ENCODE peak calls at places on chromosomes 5 and 9, in four cellular contexts. J, I, C and G are unnamed samples.

GRCh38 chr9:136052433-136052880 is 42.6 kb downstream of the NACC2 start:
- DNase-seq in J (peak), I (no peak), C (peak), G (peak)

GRCh38 chr9:100160021-100160420 is 61.0 kb downstream of the INVS start:
- DNase-seq in J (no peak), I (peak), C (no peak), G (no peak)

GRCh38 chr9:136438909-136439549 is 616 bp downstream of the INPP5E start:
- DNase-seq in J (peak), I (no peak), C (peak), G (peak)

GRCh38 chr5:34771076-34771475 is 67.9 kb upstream of the TTC23L start:
- DNase-seq in J (no peak), I (no peak), C (no peak), G (no peak)

GRCh38 chr5:180387798-180388197 is 34.7 kb upstream of the GFPT2 start:
- DNase-seq in J (no peak), I (no peak), C (peak), G (no peak)

GRCh38 chr5:90878549-90879196 is 320.1 kb downstream of the ADGRV1 start:
- DNase-seq in J (peak), I (peak), C (no peak), G (peak)

GRCh38 chr9:124855944-124856773 is 2.9 kb downstream of the WDR38 start:
- DNase-seq in J (peak), I (no peak), C (no peak), G (no peak)

GRCh38 chr9:71754151-71754550 is 14.2 kb downstream of the CEMIP2 start:
- DNase-seq in J (no peak), I (no peak), C (no peak), G (no peak)

GRCh38 chr9:117927354-117927753 is 223.2 kb downstream of the TLR4 start:
- DNase-seq in J (no peak), I (no peak), C (no peak), G (no peak)

GRCh38 chr9:6630502-6631206 is 14.9 kb downstream of the GLDC start:
- DNase-seq in J (no peak), I (no peak), C (no peak), G (no peak)

GRCh38 chr9:36194326-36195000 is 3.7 kb downstream of the CLTA start:
- DNase-seq in J (no peak), I (no peak), C (no peak), G (no peak)

GRCh38 chr9:99419099-99419498 is 197.0 kb downstream of the SEC61B start:
- DNase-seq in J (no peak), I (no peak), C (no peak), G (peak)

GRCh38 chr5:159732220-159732619 is 184.1 kb upstream of the ADRA1B start:
- DNase-seq in J (no peak), I (peak), C (no peak), G (no peak)

DNA sequence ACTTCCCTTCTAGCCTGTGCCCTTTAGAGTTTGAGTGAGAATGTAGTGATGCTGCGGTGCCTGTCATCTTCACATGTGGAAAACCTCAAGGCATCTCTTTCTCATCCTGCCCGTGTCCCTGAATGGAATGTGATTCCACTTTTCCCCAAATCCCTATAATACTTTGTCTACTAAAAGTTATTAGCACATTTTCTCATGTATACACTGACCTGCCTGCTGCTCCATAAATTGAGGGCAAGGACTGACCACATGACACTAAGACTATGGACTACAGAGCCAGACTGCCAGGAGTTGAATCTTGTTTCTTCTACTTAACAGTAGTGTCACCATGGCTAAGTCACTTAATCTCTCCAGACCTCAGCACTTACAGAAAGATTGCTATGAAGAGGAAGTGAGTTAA is 93.0 kb downstream of the TEK start:
- DNase-seq in J (no peak), I (no peak), C (no peak), G (no peak)
- H3K4me3 ChIP-seq in J (no peak), I (no peak), C (no peak), G (no peak)

GRCh38 chr5:113022661-113023060 is 46.1 kb downstream of the DCP2 start:
- DNase-seq in J (peak), I (peak), C (no peak), G (peak)
- TF ChIP-seq CTCF in J (no peak), I (no peak), C (no peak), G (no peak)

DNA sequence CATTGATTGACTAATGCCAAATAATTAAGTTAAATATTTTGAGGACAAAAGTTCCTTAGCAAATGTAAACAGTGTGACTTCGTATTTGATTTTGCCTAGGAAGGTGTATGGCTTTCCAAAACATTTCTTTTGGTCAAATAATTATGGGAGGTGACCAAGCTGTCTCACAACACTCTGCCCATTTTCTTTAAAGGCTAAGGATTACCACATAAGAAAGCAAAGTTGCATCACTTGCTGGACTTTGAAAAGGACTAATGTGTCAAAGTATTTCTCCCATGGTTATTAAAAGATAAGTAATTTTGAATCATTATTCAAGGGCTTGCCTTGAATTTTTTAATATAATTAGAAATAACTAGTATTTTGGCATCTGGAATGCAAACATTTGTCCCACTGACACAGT is 74.7 kb downstream of the HAPLN1 start:
- DNase-seq in J (no peak), I (no peak), C (no peak), G (peak)
- H3K4me3 ChIP-seq in J (no peak), I (no peak), C (no peak), G (no peak)

DNA sequence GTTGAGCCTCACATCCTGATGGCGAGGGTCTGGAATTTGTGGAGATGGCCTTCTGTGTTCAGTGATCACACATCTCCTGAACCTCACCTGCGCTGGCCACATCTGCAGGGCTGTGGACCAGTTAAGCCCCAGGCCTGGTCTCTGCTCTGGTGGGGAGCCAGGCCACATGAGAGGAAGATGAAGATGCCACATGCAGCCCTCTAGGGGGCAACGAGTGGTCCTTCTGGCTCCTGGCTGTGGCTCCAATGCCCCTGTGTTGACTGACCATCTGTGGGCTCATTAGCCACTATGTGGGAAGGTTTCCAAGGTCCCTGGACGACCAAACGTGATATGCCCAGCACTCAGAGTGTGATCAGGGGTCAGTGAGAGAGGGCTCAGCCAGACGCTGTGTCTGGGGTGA is 203.0 kb downstream of the HSPA4 start:
- DNase-seq in J (no peak), I (no peak), C (no peak), G (no peak)
- TF ChIP-seq CTCF in J (no peak), I (no peak), C (no peak), G (no peak)

GRCh38 chr5:167821096-167821590 is 470.3 kb upstream of the WWC1 start:
- DNase-seq in J (no peak), I (no peak), C (no peak), G (no peak)

GRCh38 chr5:167819406-167819805 is 472.0 kb upstream of the WWC1 start:
- DNase-seq in J (no peak), I (no peak), C (no peak), G (no peak)

GRCh38 chr5:167822241-167822640 is 469.2 kb upstream of the WWC1 start:
- DNase-seq in J (no peak), I (peak), C (no peak), G (no peak)

GRCh38 chr5:167820266-167820988 is 471.0 kb upstream of the WWC1 start:
- DNase-seq in J (no peak), I (peak), C (no peak), G (no peak)

GRCh38 chr5:167821669-167822068 is 469.8 kb upstream of the WWC1 start:
- DNase-seq in J (no peak), I (peak), C (no peak), G (no peak)
- H3K4me3 ChIP-seq in J (no peak), I (no peak), C (no peak), G (no peak)

DNA sequence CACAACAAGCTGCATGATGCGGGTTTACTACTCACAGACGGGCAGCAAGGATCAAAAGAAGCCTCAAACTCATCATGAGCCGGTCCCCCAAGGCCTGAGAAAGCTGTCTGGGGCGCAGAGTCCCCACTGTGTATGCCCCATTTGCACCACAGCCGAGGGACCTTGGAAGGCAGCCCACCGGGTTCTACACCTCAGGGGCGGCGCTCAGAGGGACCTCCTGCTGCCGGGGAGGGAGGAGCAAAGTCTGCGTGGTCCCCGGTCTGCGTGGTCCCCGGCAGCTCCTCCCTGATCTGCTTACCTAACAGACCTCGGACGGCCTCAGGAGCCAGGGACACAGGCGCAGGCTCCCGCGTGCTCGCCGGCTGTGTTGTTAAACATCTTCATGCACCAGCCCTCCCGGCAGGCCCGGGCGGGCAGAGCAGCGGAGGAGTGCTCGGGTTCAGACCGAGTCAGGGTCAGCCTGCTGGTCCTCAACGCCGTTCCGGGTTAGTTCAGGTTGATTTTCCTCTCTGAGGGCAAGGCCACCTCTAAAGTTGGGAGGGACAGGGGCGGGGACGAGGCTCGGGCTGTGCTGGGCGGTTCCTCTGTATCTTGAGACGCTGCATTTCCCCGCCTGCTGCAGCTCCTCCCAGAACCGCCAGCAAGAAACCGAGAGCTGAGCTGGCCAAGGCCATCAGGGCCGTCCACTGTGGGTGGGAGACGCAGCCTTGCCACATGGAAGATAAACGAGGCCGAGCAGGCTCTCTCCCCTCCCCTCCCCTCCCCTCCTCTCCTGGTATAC is 74.6 kb downstream of the MRPL36 start:
- DNase-seq in J (no peak), I (no peak), C (peak), G (peak)
- TF ChIP-seq CTCF in J (no peak), I (no peak), C (no peak), G (no peak)

GRCh38 chr9:126705767-126706697 is 92.3 kb downstream of the LMX1B start:
- DNase-seq in J (peak), I (no peak), C (peak), G (peak)
- H3K4me3 ChIP-seq in J (peak), I (no peak), C (no peak), G (no peak)

DNA sequence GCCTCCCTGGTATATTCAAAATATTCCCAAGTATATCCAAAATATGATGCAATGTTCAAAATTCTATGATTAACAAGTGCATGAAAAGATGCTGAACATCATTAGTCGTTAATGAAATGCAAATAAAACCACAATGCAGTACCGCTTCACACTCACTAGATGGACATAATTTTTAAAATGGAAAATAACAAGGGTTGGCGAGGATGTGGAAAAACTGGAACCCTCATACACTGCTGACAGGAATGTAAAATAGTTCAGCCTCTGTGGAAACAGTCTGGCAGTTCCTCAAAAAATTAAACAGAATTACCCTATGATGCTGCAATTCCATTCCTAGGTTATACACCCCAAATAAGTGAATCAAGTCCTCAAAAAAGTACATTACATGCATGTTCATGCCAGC is 36.1 kb upstream of the MYOT start:
- DNase-seq in J (no peak), I (no peak), C (no peak), G (no peak)
- TF ChIP-seq CTCF in J (no peak), I (peak), C (peak), G (peak)

DNA sequence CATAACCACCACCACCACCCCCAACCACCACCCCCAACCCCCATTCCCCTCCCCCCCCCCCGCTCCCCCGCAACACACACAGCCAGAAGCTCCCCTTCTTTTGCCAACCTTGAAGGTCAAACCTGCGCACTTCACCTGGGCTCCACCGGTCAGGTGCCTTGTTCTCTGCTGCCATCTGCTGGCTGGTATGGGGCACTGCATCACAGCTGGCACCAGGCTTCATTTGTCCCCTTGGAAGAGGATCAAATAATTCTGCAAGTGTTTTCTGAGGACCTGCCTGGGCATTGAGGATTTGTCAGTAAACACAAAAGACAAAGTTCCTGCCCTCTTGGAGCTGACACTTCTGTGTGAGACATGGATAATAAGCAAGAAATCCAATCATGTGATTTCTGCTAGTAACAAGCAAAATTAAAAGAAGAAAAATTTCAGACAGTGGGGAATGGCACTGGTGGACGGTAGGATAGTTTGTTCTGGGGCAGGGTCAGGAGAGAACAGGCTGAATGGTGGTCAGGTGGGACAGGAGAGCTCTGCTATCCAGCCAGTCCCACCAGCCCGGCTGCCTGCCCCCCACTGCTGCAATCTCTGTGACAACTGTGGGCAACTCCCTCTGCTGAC is 55.6 kb upstream of the LMX1B start:
- DNase-seq in J (peak), I (peak), C (peak), G (peak)
- H3K4me3 ChIP-seq in J (no peak), I (no peak), C (no peak), G (no peak)

GRCh38 chr9:130220351-130220750 is 45.2 kb upstream of the HMCN2 start:
- DNase-seq in J (no peak), I (no peak), C (no peak), G (peak)
- TF ChIP-seq CTCF in J (no peak), I (no peak), C (peak), G (peak)